ENCODE peak calls at places on chromosomes 2 and 18, in seven cellular contexts. P is left ventricle myocardium inferior, H is HL-60, Y is nephron progenitor cell, D is ovary, G is HFFc6, X is psoas muscle. A is an unnamed sample.

GRCh38 chr2:43402452-43402937 is 176.1 kb upstream of the ZFP36L2 start:
- DNase-seq in G (no peak), Y (no peak), X (no peak), H (no peak), D (peak; percentile 40), P (no peak), A (no peak)

GRCh38 chr2:121118951-121119350 is 166.1 kb downstream of the TFCP2L1 start:
- DNase-seq in G (no peak), Y (no peak), X (no peak), D (no peak), H (no peak), P (no peak), A (no peak)

GRCh38 chr2:156436477-156437085 is 402 bp downstream of the GPD2 start:
- DNase-seq in D (no peak), Y (no peak), X (no peak), H (peak; percentile 57), P (no peak), G (no peak), A (no peak)

GRCh38 chr18:74551936-74552555 is 17.7 kb downstream of the CNDP1 start:
- DNase-seq in H (peak; percentile 86), Y (peak; percentile 86), P (peak; percentile 82), X (peak; percentile 84), D (peak; percentile 65), G (peak; percentile 67), A (no peak)

GRCh38 chr2:174544156-174544555 is 53.4 kb downstream of the WIPF1 start:
- DNase-seq in P (no peak), D (no peak), X (no peak), H (no peak), Y (no peak), G (no peak), A (no peak)

GRCh38 chr2:127645395-127646291 is at the start of gene GPR17:
- DNase-seq in Y (peak; percentile 42), X (peak; percentile 49), P (no peak), G (no peak), H (no peak), D (no peak), A (no peak)

GRCh38 chr2:68689553-68690537 is 44.8 kb upstream of the ARHGAP25 start:
- DNase-seq in G (no peak), P (no peak), Y (no peak), X (no peak), H (peak; percentile 77), D (no peak), A (no peak)

GRCh38 chr18:43794363-43794762 is 517.1 kb upstream of the SYT4 start:
- DNase-seq in Y (no peak), P (no peak), X (no peak), H (no peak), D (no peak), G (no peak), A (no peak)

GRCh38 chr2:183037281-183037659 is 987 bp downstream of the NCKAP1 start:
- DNase-seq in X (no peak), H (no peak), P (no peak), D (no peak), G (peak; percentile 18), Y (no peak), A (no peak)

GRCh38 chr18:22219568-22220355 is 50.4 kb downstream of the GATA6 start:
- DNase-seq in X (no peak), Y (no peak), G (no peak), D (no peak), H (no peak), P (no peak), A (no peak)
- TF ChIP-seq CTCF in X (no peak), Y (no peak), G (peak; percentile 31), D (no peak), H (no peak), P (peak; percentile 28), A (no peak)

DNA sequence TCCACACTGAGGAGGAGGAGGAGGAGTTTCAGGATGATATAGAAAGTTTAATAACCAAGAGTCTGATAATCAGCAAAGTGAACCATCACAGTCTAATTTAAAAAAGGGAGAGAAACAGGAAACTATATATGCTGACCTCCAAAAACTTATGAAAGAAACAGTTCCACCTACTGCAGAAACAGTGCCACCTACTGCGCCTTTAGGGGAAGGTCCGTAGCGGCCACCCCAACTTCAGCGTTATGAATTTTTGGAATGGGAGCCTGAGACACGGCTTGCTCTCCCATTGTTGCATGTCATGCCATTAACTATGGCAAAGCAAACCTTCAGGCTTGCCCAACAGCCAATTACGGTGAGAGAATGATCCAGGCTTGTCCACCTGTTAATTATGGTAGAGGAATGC is 1719.2 kb upstream of the LRRTM1 start:
- DNase-seq in P (no peak), H (peak; percentile 4), G (no peak), Y (peak; percentile 21), X (no peak), D (no peak), A (no peak)
- TF ChIP-seq CTCF in P (no peak), H (peak; percentile 31), G (no peak), Y (peak; percentile 60), X (no peak), D (no peak), A (no peak)

GRCh38 chr2:100703744-100704143 is 116.2 kb upstream of the NPAS2 start:
- DNase-seq in Y (no peak), D (no peak), G (no peak), P (no peak), X (no peak), H (no peak), A (no peak)
- TF ChIP-seq CTCF in Y (no peak), D (no peak), G (peak; percentile 11), P (no peak), X (no peak), H (no peak), A (no peak)

DNA sequence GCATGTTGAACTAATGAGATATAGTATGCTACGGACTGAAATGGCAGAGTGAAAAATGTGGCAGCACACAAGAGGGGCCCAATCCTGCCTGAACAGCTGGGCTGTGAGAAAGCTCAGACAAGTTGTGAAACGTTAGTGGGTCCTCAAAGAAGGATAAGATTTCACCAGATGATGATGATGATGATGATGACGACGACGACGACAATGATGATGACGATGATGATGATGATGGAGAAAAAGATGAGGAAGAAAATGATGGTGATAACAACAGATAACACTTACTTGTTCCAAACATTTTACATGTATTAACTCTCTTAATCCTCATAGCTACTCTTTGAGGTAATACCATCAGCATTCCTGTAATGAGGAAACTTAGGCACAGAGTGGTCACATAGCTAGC is 94.2 kb downstream of the WDPCP start:
- DNase-seq in X (no peak), D (no peak), P (no peak), H (no peak), Y (no peak), G (no peak), A (no peak)
- TF ChIP-seq CTCF in X (no peak), D (no peak), P (no peak), H (no peak), Y (no peak), G (no peak), A (no peak)